ENCODE peak calls at places on chromosomes 12 and 14, in eight cellular contexts. P, T, V, D, C, M, H and U are unnamed samples.

GRCh38 chr12:26092706-26093105 is 32.1 kb downstream of the BHLHE41 start:
- DNase-seq in P (no peak), T (no peak), V (no peak), D (no peak), C (no peak), M (no peak), H (no peak), U (no peak)

GRCh38 chr12:95102916-95103671 is 29.7 kb upstream of the NR2C1 start:
- DNase-seq in P (no peak), T (no peak), V (peak; percentile 19), D (peak; percentile 67), C (no peak), M (no peak), H (no peak), U (no peak)

GRCh38 chr12:95323204-95323603 is 105.6 kb downstream of the VEZT start:
- DNase-seq in P (no peak), T (no peak), V (no peak), D (no peak), C (no peak), M (no peak), H (no peak), U (no peak)

GRCh38 chr14:90991690-90992443 is 68.6 kb downstream of the RPS6KA5 start:
- DNase-seq in P (no peak), T (no peak), V (no peak), D (no peak), C (no peak), M (no peak), H (no peak), U (no peak)

GRCh38 chr12:95318071-95318545 is 100.5 kb downstream of the VEZT start:
- DNase-seq in P (no peak), T (no peak), V (no peak), D (no peak), C (no peak), M (no peak), H (no peak), U (no peak)

GRCh38 chr14:81245771-81246170 is 25.0 kb upstream of the GTF2A1 start:
- DNase-seq in P (no peak), T (no peak), V (no peak), D (no peak), C (no peak), M (no peak), H (no peak), U (no peak)

GRCh38 chr14:49945448-49946319 is 52.8 kb downstream of the ARF6 start:
- DNase-seq in P (no peak), T (no peak), V (no peak), D (no peak), C (no peak), M (no peak), H (no peak), U (no peak)

GRCh38 chr12:113254298-113254697 is 33.0 kb downstream of the TPCN1 start:
- DNase-seq in P (no peak), T (no peak), V (no peak), D (no peak), C (no peak), M (no peak), H (no peak), U (no peak)

GRCh38 chr12:65532744-65533143 is 254.3 kb downstream of the MSRB3 start:
- DNase-seq in P (no peak), T (no peak), V (no peak), D (no peak), C (no peak), M (no peak), H (no peak), U (no peak)

GRCh38 chr12:43288666-43289065 is 263.3 kb downstream of the ADAMTS20 start:
- DNase-seq in P (no peak), T (no peak), V (no peak), D (no peak), C (no peak), M (no peak), H (no peak), U (no peak)

GRCh38 chr14:57326253-57326652 is 57.5 kb downstream of the AP5M1 start:
- DNase-seq in P (no peak), T (no peak), V (no peak), D (no peak), C (no peak), M (no peak), H (no peak), U (no peak)

GRCh38 chr12:88617352-88617751 is 37.1 kb upstream of the KITLG start:
- DNase-seq in P (no peak), T (no peak), V (no peak), D (no peak), C (no peak), M (no peak), H (no peak), U (no peak)

GRCh38 chr12:75658826-75659823 is 147.7 kb upstream of the KRR1 start:
- DNase-seq in P (no peak), T (no peak), V (no peak), D (no peak), C (peak; percentile 57), M (no peak), H (no peak), U (no peak)

GRCh38 chr14:96567289-96567899 is 65.2 kb downstream of the PAPOLA start:
- DNase-seq in P (no peak), T (no peak), V (no peak), D (peak; percentile 92), C (no peak), M (no peak), H (no peak), U (no peak)

GRCh38 chr12:29595071-29595755 is 97.7 kb upstream of the OVCH1 start:
- DNase-seq in P (no peak), T (no peak), V (no peak), D (no peak), C (no peak), M (no peak), H (no peak), U (no peak)

GRCh38 chr12:92529944-92530343 is 172.8 kb upstream of the PLEKHG7 start:
- DNase-seq in P (no peak), T (no peak), V (no peak), D (no peak), C (no peak), M (no peak), H (no peak), U (no peak)

GRCh38 chr12:92537235-92537960 is 165.4 kb upstream of the PLEKHG7 start:
- DNase-seq in P (no peak), T (no peak), V (no peak), D (no peak), C (no peak), M (no peak), H (no peak), U (no peak)

GRCh38 chr12:92535961-92536360 is 166.8 kb upstream of the PLEKHG7 start:
- DNase-seq in P (no peak), T (no peak), V (no peak), D (no peak), C (no peak), M (no peak), H (no peak), U (no peak)

GRCh38 chr12:92530706-92531105 is 172.1 kb upstream of the PLEKHG7 start:
- DNase-seq in P (no peak), T (no peak), V (no peak), D (no peak), C (no peak), M (no peak), H (no peak), U (no peak)

GRCh38 chr12:92533280-92533890 is 169.4 kb upstream of the PLEKHG7 start:
- DNase-seq in P (no peak), T (no peak), V (no peak), D (no peak), C (no peak), M (no peak), H (no peak), U (no peak)
- H3K27ac ChIP-seq in P (no peak overlapping the region), T (no peak overlapping the region), V (no peak overlapping the region), D (no peak overlapping the region), C (no peak overlapping the region), M (no peak overlapping the region), H (no peak overlapping the region), U (no peak overlapping the region)

DNA sequence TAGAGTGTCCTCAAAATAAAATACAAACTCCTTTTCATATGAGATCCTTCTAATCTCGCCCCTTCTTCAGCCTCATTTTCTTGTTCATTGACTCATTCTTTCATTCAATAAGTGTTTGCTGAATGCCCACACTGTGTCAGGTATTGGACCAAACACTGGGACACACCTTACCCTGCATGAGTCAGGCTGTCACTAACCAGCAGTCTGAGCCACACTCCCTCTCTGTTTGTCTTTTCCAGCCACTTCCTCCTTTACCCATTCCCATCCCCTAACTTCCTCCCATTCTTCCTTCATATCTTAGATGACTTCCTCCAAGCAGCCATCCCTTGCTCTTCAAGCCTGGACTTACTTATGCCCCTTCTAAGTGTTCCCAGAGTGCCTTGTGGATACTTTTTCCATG is 27.0 kb upstream of the HIF1A start:
- DNase-seq in P (no peak), T (no peak), V (peak; percentile 20), D (no peak), C (no peak), M (no peak), H (no peak), U (no peak)
- H3K4me1 ChIP-seq in P (peaks cover 81% of the 10 kb centered on the region), T (no peaks in the 10 kb centered on the region), V (peaks cover 8% of the 10 kb centered on the region), D (peaks cover 31% of the 10 kb centered on the region), C (no peaks in the 10 kb centered on the region), M (no peaks in the 10 kb centered on the region), H (no peaks in the 10 kb centered on the region), U (no peaks in the 10 kb centered on the region)

DNA sequence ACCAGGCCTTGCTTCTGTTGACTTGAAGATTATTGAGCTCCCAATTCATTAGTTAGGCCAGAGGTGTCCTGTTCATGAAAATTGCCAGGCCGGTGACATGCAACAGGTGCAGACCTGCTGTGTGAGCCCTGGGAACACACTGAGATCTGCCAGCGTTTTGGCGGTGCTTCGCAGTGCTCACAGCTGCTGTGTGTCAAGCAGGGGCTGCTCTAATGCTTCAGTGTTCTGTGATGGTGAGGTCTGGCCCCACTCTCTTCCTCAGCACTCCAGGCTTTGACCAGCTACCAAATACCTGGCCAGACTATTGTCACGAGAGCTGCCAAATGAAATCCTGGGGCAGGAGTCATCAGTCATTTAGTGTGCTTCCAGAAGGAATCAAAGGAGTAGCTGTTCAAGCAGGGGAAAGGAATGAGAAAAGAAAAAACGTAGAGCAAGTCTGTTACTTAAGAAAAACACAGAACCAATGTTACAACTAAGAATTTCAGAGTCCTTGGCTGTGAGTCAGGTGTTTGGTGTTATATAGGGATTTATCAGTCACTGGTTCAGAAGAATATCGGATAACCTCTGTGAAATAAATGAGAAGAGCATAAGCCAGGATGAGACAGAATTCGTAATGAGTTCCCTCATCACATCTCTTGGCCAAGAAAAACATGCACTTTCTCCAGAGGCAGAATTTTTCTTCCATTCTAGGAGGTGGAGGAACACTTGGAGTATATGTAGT is 150.8 kb downstream of the FBXL14 start:
- DNase-seq in P (no peak), T (no peak), V (no peak), D (no peak), C (no peak), M (no peak), H (no peak), U (no peak)
- H3K4me3 ChIP-seq in P (no peak overlapping the region), T (no peak overlapping the region), V (no peak overlapping the region), D (no peak overlapping the region), C (no peak overlapping the region), M (no peak overlapping the region), H (no peak overlapping the region), U (no peak overlapping the region)

DNA sequence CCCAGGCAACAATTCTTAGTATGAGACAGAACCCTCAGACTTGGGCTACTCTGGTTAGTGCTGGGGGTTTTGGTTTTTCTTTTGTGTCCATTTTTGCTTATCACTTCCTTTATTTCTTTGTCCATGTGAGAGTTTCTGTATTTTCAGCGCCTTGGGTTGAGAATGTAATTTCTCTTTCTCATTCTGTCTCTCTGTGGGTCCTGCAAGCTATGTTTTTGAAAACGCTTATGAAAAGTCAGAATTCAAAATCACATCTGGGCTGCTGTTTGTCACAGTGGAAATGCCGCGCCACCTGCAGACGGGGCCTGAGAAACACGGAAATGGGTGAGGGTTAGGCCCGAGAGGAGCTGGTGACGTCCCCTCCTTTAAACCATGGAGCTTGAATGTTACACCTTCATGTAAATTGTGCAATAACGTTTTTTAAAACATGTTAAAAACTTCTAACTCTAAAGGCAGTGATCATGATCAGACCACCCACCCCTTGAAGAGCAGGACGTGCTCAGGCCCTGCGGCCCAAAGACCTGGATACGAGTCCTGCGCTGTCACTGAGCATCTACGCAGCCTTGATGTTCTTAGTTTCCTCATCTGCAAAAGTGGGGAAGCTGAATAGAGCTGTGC is 26.1 kb downstream of the JDP2 start:
- DNase-seq in P (no peak), T (no peak), V (no peak), D (peak; percentile 58), C (no peak), M (no peak), H (no peak), U (no peak)
- H3K27ac ChIP-seq in P (no peak overlapping the region), T (peak overlapping the region; percentile 71), V (peak overlapping the region; percentile 82), D (no peak overlapping the region), C (peak overlapping the region; percentile 86), M (no peak overlapping the region), H (no peak overlapping the region), U (peak overlapping the region; percentile 91)